ENCODE peak calls at places on chromosome 12, in six cellular contexts. One of them, this sample, is unnamed.

GRCh38 chr12:31928246-31929139 is 30.7 kb upstream of the RESF1 start:
- DNase-seq in upper lobe of right lung: no peak
- DNase-seq in HFFc6: no peak
- DNase-seq in IMR-90: no peak
- DNase-seq in progenitor cell of endocrine pancreas: no peak
- DNase-seq in AG04450: no peak
- DNase-seq in this sample: no peak

GRCh38 chr12:130568041-130568440 is 148.1 kb downstream of the RIMBP2 start:
- DNase-seq in HFFc6: no peak
- DNase-seq in progenitor cell of endocrine pancreas: no peak
- DNase-seq in upper lobe of right lung: no peak
- DNase-seq in AG04450: no peak
- DNase-seq in IMR-90: no peak
- DNase-seq in this sample: no peak

GRCh38 chr12:80821513-80822000 is 104.8 kb downstream of the MYF5 start:
- DNase-seq in IMR-90: no peak
- DNase-seq in progenitor cell of endocrine pancreas: no peak
- DNase-seq in AG04450: no peak
- DNase-seq in HFFc6: no peak
- DNase-seq in upper lobe of right lung: no peak
- DNase-seq in this sample: no peak

GRCh38 chr12:116818341-116818856 is 62.8 kb downstream of the HRK start:
- DNase-seq in progenitor cell of endocrine pancreas: no peak
- DNase-seq in AG04450: no peak
- DNase-seq in IMR-90: peak; percentile 23
- DNase-seq in upper lobe of right lung: no peak
- DNase-seq in HFFc6: peak; percentile 3
- DNase-seq in this sample: no peak

GRCh38 chr12:40253936-40254335 is 29.1 kb downstream of the LRRK2 start:
- DNase-seq in progenitor cell of endocrine pancreas: no peak
- DNase-seq in AG04450: no peak
- DNase-seq in upper lobe of right lung: no peak
- DNase-seq in IMR-90: peak; percentile 58
- DNase-seq in HFFc6: no peak
- DNase-seq in this sample: no peak

GRCh38 chr12:11804130-11804529 is 154.7 kb downstream of the ETV6 start:
- DNase-seq in AG04450: no peak
- DNase-seq in IMR-90: no peak
- DNase-seq in progenitor cell of endocrine pancreas: no peak
- DNase-seq in upper lobe of right lung: no peak
- DNase-seq in HFFc6: no peak
- DNase-seq in this sample: no peak

GRCh38 chr12:25135531-25136154 is 59.3 kb downstream of the DNAI7 start:
- DNase-seq in IMR-90: no peak
- DNase-seq in HFFc6: peak; percentile 8
- DNase-seq in upper lobe of right lung: no peak
- DNase-seq in progenitor cell of endocrine pancreas: no peak
- DNase-seq in AG04450: no peak
- DNase-seq in this sample: no peak

GRCh38 chr12:118402251-118402650 is 25.9 kb downstream of the SUDS3 start:
- DNase-seq in AG04450: peak; percentile 60
- DNase-seq in progenitor cell of endocrine pancreas: no peak
- DNase-seq in HFFc6: peak; percentile 83
- DNase-seq in upper lobe of right lung: no peak
- DNase-seq in IMR-90: peak; percentile 93
- DNase-seq in this sample: no peak

GRCh38 chr12:110269622-110270124 is 11.4 kb upstream of the ATP2A2 start:
- DNase-seq in progenitor cell of endocrine pancreas: no peak
- DNase-seq in AG04450: peak; percentile 69
- DNase-seq in IMR-90: peak; percentile 84
- DNase-seq in upper lobe of right lung: no peak
- DNase-seq in HFFc6: peak; percentile 46
- DNase-seq in this sample: no peak

GRCh38 chr12:71195338-71195896 is 37.6 kb upstream of the TSPAN8 start:
- DNase-seq in AG04450: no peak
- DNase-seq in IMR-90: no peak
- DNase-seq in upper lobe of right lung: no peak
- DNase-seq in HFFc6: no peak
- DNase-seq in progenitor cell of endocrine pancreas: no peak
- DNase-seq in this sample: no peak

GRCh38 chr12:27449011-27449410 is 2.5 kb downstream of the SMCO2 start:
- DNase-seq in progenitor cell of endocrine pancreas: no peak
- DNase-seq in upper lobe of right lung: no peak
- DNase-seq in HFFc6: no peak
- DNase-seq in AG04450: no peak
- DNase-seq in IMR-90: no peak
- DNase-seq in this sample: no peak

GRCh38 chr12:106980944-106981343 is 6.0 kb downstream of the MTERF2 start:
- DNase-seq in HFFc6: no peak
- DNase-seq in IMR-90: no peak
- DNase-seq in AG04450: no peak
- DNase-seq in progenitor cell of endocrine pancreas: no peak
- DNase-seq in upper lobe of right lung: no peak
- DNase-seq in this sample: no peak

GRCh38 chr12:873954-874353 is 75.5 kb downstream of the RAD52 start:
- DNase-seq in AG04450: no peak
- DNase-seq in upper lobe of right lung: no peak
- DNase-seq in HFFc6: no peak
- DNase-seq in IMR-90: no peak
- DNase-seq in progenitor cell of endocrine pancreas: no peak
- DNase-seq in this sample: no peak

GRCh38 chr12:3223601-3224529 is 146.7 kb downstream of the TSPAN9 start:
- DNase-seq in upper lobe of right lung: no peak
- DNase-seq in HFFc6: no peak
- DNase-seq in IMR-90: no peak
- DNase-seq in progenitor cell of endocrine pancreas: no peak
- DNase-seq in AG04450: no peak
- DNase-seq in this sample: no peak

GRCh38 chr12:86260183-86260582 is 4.0 kb upstream of the MGAT4C start:
- DNase-seq in HFFc6: no peak
- DNase-seq in IMR-90: no peak
- DNase-seq in upper lobe of right lung: no peak
- DNase-seq in progenitor cell of endocrine pancreas: no peak
- DNase-seq in AG04450: no peak
- DNase-seq in this sample: no peak

DNA sequence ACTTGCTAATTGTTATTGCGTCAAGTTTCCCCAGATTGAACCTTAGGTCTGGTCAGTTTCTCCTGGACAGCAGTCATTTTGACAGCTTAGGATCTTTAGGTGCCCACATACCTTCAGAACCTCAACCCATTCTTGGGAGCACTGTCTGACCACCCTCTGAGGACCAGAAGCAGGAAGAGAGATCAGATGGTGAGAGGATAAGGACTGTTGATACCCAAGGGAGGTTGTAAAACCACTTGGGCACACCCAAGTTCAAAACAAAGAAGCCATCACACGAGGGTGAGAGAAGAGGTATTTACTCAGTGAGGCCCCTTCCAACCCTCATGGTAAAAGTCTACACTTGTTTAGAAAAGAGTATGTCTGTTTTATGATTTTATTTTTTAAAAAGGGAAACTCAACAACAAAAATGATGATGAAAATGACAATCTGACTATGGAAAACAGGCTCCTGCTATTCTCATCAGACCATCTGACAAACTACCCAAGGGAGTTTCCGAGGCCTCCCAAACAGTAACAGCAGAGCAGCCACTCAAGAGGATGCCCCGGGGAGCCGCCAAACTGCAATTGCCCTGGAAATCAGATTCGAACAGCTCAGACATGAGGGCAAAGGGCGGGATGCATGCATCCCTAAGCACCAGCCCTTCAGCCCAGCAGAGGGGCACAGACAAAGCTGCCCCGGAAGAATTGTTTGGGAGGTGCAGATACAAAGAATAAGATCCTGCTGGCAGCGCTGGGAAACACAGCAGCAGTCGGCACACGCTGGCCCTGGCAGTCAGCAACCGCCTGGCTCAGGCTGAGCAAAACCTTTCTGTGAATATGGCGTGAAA is 162.6 kb upstream of the PLEKHG7 start:
- DNase-seq in HFFc6: no peak
- DNase-seq in progenitor cell of endocrine pancreas: no peak
- DNase-seq in AG04450: no peak
- DNase-seq in IMR-90: no peak
- DNase-seq in upper lobe of right lung: no peak
- DNase-seq in this sample: no peak
- TF ChIP-seq CTCF in HFFc6: no peak
- TF ChIP-seq CTCF in progenitor cell of endocrine pancreas: no peak
- TF ChIP-seq CTCF in AG04450: no peak
- TF ChIP-seq CTCF in IMR-90: no peak
- TF ChIP-seq CTCF in upper lobe of right lung: no peak
- TF ChIP-seq CTCF in this sample: peak; percentile 62

GRCh38 chr12:120686690-120687569 is at the start of gene MLEC:
- DNase-seq in AG04450: peak; percentile 89
- DNase-seq in HFFc6: peak; percentile 98
- DNase-seq in upper lobe of right lung: peak; percentile 99
- DNase-seq in progenitor cell of endocrine pancreas: peak; percentile 94
- DNase-seq in IMR-90: peak; percentile 93
- DNase-seq in this sample: peak; percentile 99
- TF ChIP-seq CTCF in AG04450: no peak
- TF ChIP-seq CTCF in HFFc6: peak; percentile 27
- TF ChIP-seq CTCF in upper lobe of right lung: peak; percentile 4
- TF ChIP-seq CTCF in progenitor cell of endocrine pancreas: no peak
- TF ChIP-seq CTCF in IMR-90: peak; percentile 18
- TF ChIP-seq CTCF in this sample: no peak

DNA sequence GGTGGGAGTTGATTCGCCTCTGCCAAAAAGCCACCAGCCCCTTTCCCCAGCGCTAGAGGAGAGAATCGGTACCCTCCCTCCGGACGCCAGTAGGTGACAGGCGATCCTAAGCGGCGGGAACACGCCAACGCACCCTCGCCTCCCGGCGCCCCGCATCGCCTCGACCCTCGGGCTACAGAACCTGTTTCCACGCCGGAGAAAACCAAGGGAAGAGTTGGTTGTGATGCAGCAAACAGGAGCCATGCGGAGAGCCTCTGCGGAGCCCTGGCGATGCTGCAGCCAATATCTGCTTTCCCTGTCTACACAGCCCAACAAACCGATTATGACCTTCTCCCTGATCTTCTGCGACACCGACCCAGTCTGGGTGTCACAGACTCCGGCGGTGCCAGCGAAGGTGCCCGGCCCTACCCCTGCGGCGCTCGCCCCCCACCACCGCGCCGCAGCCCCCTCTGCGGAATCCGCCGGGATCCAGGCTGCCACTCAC is 523 bp downstream of the PRICKLE1 start:
- DNase-seq in AG04450: no peak
- DNase-seq in IMR-90: peak; percentile 38
- DNase-seq in upper lobe of right lung: peak; percentile 73
- DNase-seq in progenitor cell of endocrine pancreas: peak; percentile 60
- DNase-seq in HFFc6: no peak
- DNase-seq in this sample: peak; percentile 76
- TF ChIP-seq CTCF in AG04450: peak; percentile 66
- TF ChIP-seq CTCF in IMR-90: peak; percentile 61
- TF ChIP-seq CTCF in upper lobe of right lung: peak; percentile 51
- TF ChIP-seq CTCF in progenitor cell of endocrine pancreas: peak; percentile 60
- TF ChIP-seq CTCF in HFFc6: peak; percentile 36
- TF ChIP-seq CTCF in this sample: peak; percentile 69

DNA sequence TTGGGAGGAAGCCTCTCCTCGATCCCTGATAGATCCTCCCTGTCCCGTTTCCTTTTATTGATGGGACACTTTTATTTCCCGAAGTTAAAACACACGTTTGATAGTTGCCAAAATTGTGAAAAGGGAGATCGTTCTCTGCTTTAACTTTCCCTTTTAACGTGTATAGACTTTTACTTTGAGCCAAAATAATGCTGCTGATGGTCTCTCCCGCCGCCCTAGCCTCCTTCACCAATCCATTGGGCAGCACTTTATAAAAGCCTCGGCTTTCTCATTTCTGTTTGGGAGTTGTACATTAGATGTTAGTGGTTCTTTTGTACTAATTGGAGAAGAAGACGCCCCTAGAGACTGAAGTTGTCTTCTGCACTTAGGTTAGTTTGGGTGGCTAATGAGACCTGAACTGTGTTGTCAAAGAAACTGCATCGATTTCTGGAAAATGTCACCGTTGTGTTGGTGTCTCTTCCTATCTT is 1.4 kb downstream of the TMTC2 start:
- DNase-seq in IMR-90: no peak
- DNase-seq in AG04450: no peak
- DNase-seq in upper lobe of right lung: no peak
- DNase-seq in HFFc6: peak; percentile 3
- DNase-seq in progenitor cell of endocrine pancreas: no peak
- DNase-seq in this sample: no peak
- TF ChIP-seq CTCF in IMR-90: no peak
- TF ChIP-seq CTCF in AG04450: peak; percentile 11
- TF ChIP-seq CTCF in upper lobe of right lung: no peak
- TF ChIP-seq CTCF in HFFc6: peak; percentile 24
- TF ChIP-seq CTCF in progenitor cell of endocrine pancreas: peak; percentile 18
- TF ChIP-seq CTCF in this sample: peak; percentile 39

DNA sequence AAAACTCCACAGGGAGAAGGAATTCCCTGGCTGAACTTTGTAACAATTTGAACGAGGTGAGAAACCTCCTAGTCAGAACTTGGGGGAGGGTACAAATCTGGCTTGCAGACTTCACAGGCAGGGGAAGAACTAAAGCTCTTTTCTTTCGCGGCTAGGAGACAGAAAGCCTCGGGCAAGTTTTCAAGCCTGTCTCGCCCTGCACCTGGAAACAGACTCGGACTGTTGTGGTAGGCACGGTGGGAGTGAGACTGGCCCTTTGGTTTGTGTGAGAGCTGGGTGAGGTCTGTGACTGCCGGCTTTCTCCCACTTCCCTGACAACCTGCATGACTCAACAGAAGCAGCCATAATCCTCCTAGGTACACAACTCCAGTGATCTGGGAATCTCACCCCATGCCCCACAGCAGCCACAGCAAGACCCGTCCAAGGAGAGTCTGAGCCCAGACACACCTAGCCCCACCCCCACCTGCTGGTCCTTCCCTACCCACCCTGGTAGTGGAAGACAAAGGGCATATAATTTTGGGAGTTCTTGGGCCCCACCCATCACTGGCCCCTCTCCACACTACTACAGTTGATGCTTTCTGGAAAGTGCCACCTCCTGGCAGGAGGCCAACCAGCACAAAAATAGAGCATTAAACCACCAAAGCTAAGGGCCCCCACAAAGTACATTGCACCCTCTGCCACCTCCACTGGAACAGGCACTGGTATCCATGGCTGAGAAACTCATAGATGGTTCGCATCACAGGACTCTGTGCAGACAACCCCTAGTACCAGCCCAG is 102.7 kb upstream of the ST8SIA1 start:
- DNase-seq in HFFc6: no peak
- DNase-seq in progenitor cell of endocrine pancreas: no peak
- DNase-seq in IMR-90: no peak
- DNase-seq in AG04450: no peak
- DNase-seq in upper lobe of right lung: no peak
- DNase-seq in this sample: no peak
- TF ChIP-seq CTCF in HFFc6: no peak
- TF ChIP-seq CTCF in progenitor cell of endocrine pancreas: no peak
- TF ChIP-seq CTCF in IMR-90: no peak
- TF ChIP-seq CTCF in AG04450: no peak
- TF ChIP-seq CTCF in upper lobe of right lung: no peak
- TF ChIP-seq CTCF in this sample: no peak

This sample was measured in type B pancreatic cell.